ENCODE peak calls at places on chromosomes 6 and 20, in seven cellular contexts. C, A, B, E, S, M and K are unnamed samples.

GRCh38 chr20:63520939-63521601 is 505 bp downstream of the PPDPF start:
- DNase-seq in C (peak), A (peak), B (peak), E (peak), S (peak), M (peak), K (no peak)

GRCh38 chr6:34596798-34597197 is 40.7 kb upstream of the SPDEF start:
- DNase-seq in C (no peak), A (no peak), B (no peak), E (no peak), S (no peak), M (no peak), K (no peak)

GRCh38 chr20:63696311-63696627 is 183 bp upstream of the TNFRSF6B start:
- DNase-seq in C (no peak), A (no peak), B (peak), E (no peak), S (peak), M (no peak), K (no peak)

GRCh38 chr6:73369563-73369962 is at the start of gene OOEP:
- DNase-seq in C (no peak), A (no peak), B (no peak), E (no peak), S (no peak), M (no peak), K (no peak)

GRCh38 chr6:103854059-103854458 is 1005.7 kb downstream of the HACE1 start:
- DNase-seq in C (no peak), A (no peak), B (no peak), E (no peak), S (no peak), M (no peak), K (no peak)

GRCh38 chr6:167697316-167697715 is 129.4 kb upstream of the AFDN start:
- DNase-seq in C (no peak), A (no peak), B (no peak), E (peak), S (no peak), M (no peak), K (no peak)

GRCh38 chr20:59242714-59243626 is 57.4 kb upstream of the EDN3 start:
- DNase-seq in C (no peak), A (no peak), B (peak), E (no peak), S (no peak), M (no peak), K (no peak)

GRCh38 chr20:52191436-52192295 is at the start of gene ZFP64:
- DNase-seq in C (peak), A (peak), B (peak), E (peak), S (peak), M (peak), K (no peak)

GRCh38 chr20:37559312-37560027 is 31.8 kb upstream of the BLCAP start:
- DNase-seq in C (no peak), A (no peak), B (no peak), E (no peak), S (no peak), M (no peak), K (no peak)

GRCh38 chr6:169971171-169971861 is 219.9 kb downstream of the ERMARD start:
- DNase-seq in C (no peak), A (peak), B (no peak), E (no peak), S (no peak), M (no peak), K (no peak)

GRCh38 chr20:51255417-51255816 is 232.5 kb upstream of the KCNG1 start:
- DNase-seq in C (no peak), A (no peak), B (no peak), E (no peak), S (no peak), M (no peak), K (no peak)

GRCh38 chr20:53070714-53071392 is 98.7 kb downstream of the TSHZ2 start:
- DNase-seq in C (no peak), A (no peak), B (no peak), E (no peak), S (no peak), M (no peak), K (no peak)

GRCh38 chr20:51318058-51318960 is 224.2 kb downstream of the NFATC2 start:
- DNase-seq in C (peak), A (peak), B (peak), E (no peak), S (peak), M (no peak), K (peak)

GRCh38 chr20:21017381-21018085 is 88.6 kb downstream of the LINC00237 start:
- DNase-seq in C (no peak), A (no peak), B (no peak), E (no peak), S (no peak), M (no peak), K (no peak)

GRCh38 chr6:147141690-147142308 is 62.4 kb upstream of the STXBP5 start:
- DNase-seq in C (no peak), A (no peak), B (no peak), E (peak), S (peak), M (no peak), K (no peak)

GRCh38 chr6:41538556-41539182 is 7.5 kb upstream of the FOXP4 start:
- DNase-seq in C (no peak), A (no peak), B (no peak), E (peak), S (no peak), M (no peak), K (no peak)

GRCh38 chr6:105550961-105551625 is 148.2 kb upstream of the PREP start:
- DNase-seq in C (no peak), A (no peak), B (no peak), E (peak), S (no peak), M (no peak), K (no peak)

GRCh38 chr6:153001767-153002612 is 519 bp downstream of the MTRF1L start:
- DNase-seq in C (no peak), A (no peak), B (no peak), E (peak), S (no peak), M (no peak), K (no peak)